ENCODE peak calls at places on chromosome 11, in nine cellular contexts. I, X, R, U, N, D, W, T and O are unnamed samples.

GRCh38 chr11:84887055-84887629 is 740.0 kb downstream of the DLG2 start:
- DNase-seq in I (no peak), X (no peak), D (no peak), N (no peak), W (no peak), R (peak), T (no peak), U (no peak), O (no peak)

GRCh38 chr11:12675951-12676711 is 1.9 kb downstream of the TEAD1 start:
- DNase-seq in U (no peak), D (peak), W (no peak), N (no peak), T (no peak), X (no peak), R (peak), I (no peak), O (peak)

GRCh38 chr11:62295504-62295903 is 3.4 kb downstream of the SCGB1D4 start:
- DNase-seq in T (no peak), X (no peak), R (no peak), I (no peak), W (no peak), D (peak), U (no peak), N (no peak), O (peak)

GRCh38 chr11:8631395-8632110 is 37.5 kb upstream of the STK33 start:
- DNase-seq in R (peak), T (no peak), W (no peak), D (no peak), U (no peak), I (no peak), X (no peak), N (no peak), O (peak)

GRCh38 chr11:44797886-44798683 is 71.3 kb downstream of the TSPAN18 start:
- DNase-seq in X (no peak), R (no peak), T (no peak), I (no peak), D (peak), N (no peak), W (no peak), U (no peak), O (no peak)

GRCh38 chr11:19526119-19526518 is 186.5 kb upstream of the NAV2 start:
- DNase-seq in T (no peak), D (no peak), U (no peak), R (no peak), N (no peak), I (no peak), X (no peak), W (no peak), O (no peak)

GRCh38 chr11:108693852-108694251 is 29.0 kb downstream of the DDX10 start:
- DNase-seq in X (no peak), U (no peak), D (no peak), T (no peak), W (no peak), I (no peak), R (peak), N (no peak), O (peak)

GRCh38 chr11:104872393-104872792 is 25.9 kb downstream of the CASP12 start:
- DNase-seq in T (no peak), N (no peak), X (no peak), U (no peak), D (no peak), W (no peak), I (no peak), R (no peak), O (no peak)

GRCh38 chr11:67299471-67300191 is 3.7 kb upstream of the SSH3 start:
- DNase-seq in I (no peak), N (no peak), T (no peak), D (no peak), X (no peak), R (no peak), W (no peak), U (peak), O (no peak)

GRCh38 chr11:3345736-3346135 is 33.2 kb downstream of the ZNF195 start:
- DNase-seq in I (no peak), R (no peak), N (no peak), U (no peak), T (no peak), X (no peak), W (no peak), D (no peak), O (no peak)

GRCh38 chr11:114340311-114341131 is 44.3 kb downstream of the NNMT start:
- DNase-seq in W (peak), X (peak), R (peak), T (peak), D (peak), N (peak), I (peak), U (peak), O (peak)